ENCODE peak calls at places on chromosomes 3 and 15, in four cellular contexts. One of them, this sample, is unnamed.

GRCh38 chr3:176430244-176430893 is 766.9 kb downstream of the TBL1XR1 start:
- DNase-seq in heart left ventricle: no peak
- DNase-seq in RCC 7860: no peak
- DNase-seq in C1 segment of cervical spinal cord: no peak
- DNase-seq in this sample: peak

GRCh38 chr15:35871812-35872211 is 325.8 kb upstream of the DPH6 start:
- DNase-seq in heart left ventricle: no peak
- DNase-seq in RCC 7860: no peak
- DNase-seq in C1 segment of cervical spinal cord: no peak
- DNase-seq in this sample: no peak

GRCh38 chr15:68252925-68253534 is 23.5 kb upstream of the CLN6 start:
- DNase-seq in heart left ventricle: no peak
- DNase-seq in RCC 7860: peak
- DNase-seq in C1 segment of cervical spinal cord: no peak
- DNase-seq in this sample: peak

GRCh38 chr15:63610209-63610841 is 13.1 kb downstream of the FBXL22 start:
- DNase-seq in heart left ventricle: peak
- DNase-seq in RCC 7860: peak
- DNase-seq in C1 segment of cervical spinal cord: no peak
- DNase-seq in this sample: peak

GRCh38 chr3:4978259-4978965 is 825 bp upstream of the BHLHE40 start:
- DNase-seq in heart left ventricle: peak
- DNase-seq in RCC 7860: peak
- DNase-seq in C1 segment of cervical spinal cord: peak
- DNase-seq in this sample: peak

GRCh38 chr15:71807125-71807629 is 3.2 kb upstream of the NR2E3 start:
- DNase-seq in heart left ventricle: no peak
- DNase-seq in RCC 7860: peak
- DNase-seq in C1 segment of cervical spinal cord: no peak
- DNase-seq in this sample: no peak

GRCh38 chr3:49856181-49857005 is at the start of gene TRAIP:
- DNase-seq in heart left ventricle: peak
- DNase-seq in RCC 7860: peak
- DNase-seq in C1 segment of cervical spinal cord: peak
- DNase-seq in this sample: peak

GRCh38 chr15:100878601-100879000 is 1.0 kb upstream of the ALDH1A3 start:
- DNase-seq in heart left ventricle: no peak
- DNase-seq in RCC 7860: no peak
- DNase-seq in C1 segment of cervical spinal cord: no peak
- DNase-seq in this sample: no peak

GRCh38 chr3:39038165-39038564 is 13.6 kb downstream of the SCN11A start:
- DNase-seq in heart left ventricle: no peak
- DNase-seq in RCC 7860: peak
- DNase-seq in C1 segment of cervical spinal cord: no peak
- DNase-seq in this sample: peak

GRCh38 chr3:86787091-86787490 is 203.9 kb downstream of the VGLL3 start:
- DNase-seq in heart left ventricle: no peak
- DNase-seq in RCC 7860: peak
- DNase-seq in C1 segment of cervical spinal cord: no peak
- DNase-seq in this sample: peak

GRCh38 chr15:100020181-100020580 is 286.9 kb upstream of the LYSMD4 start:
- DNase-seq in heart left ventricle: no peak
- DNase-seq in RCC 7860: no peak
- DNase-seq in C1 segment of cervical spinal cord: no peak
- DNase-seq in this sample: no peak

GRCh38 chr3:175266478-175266877 is 407.3 kb downstream of the NAALADL2 start:
- DNase-seq in heart left ventricle: no peak
- DNase-seq in RCC 7860: no peak
- DNase-seq in C1 segment of cervical spinal cord: no peak
- DNase-seq in this sample: no peak

GRCh38 chr3:115982629-115983028 is 359.3 kb downstream of the GAP43 start:
- DNase-seq in heart left ventricle: no peak
- DNase-seq in RCC 7860: no peak
- DNase-seq in C1 segment of cervical spinal cord: no peak
- DNase-seq in this sample: no peak

GRCh38 chr3:124657138-124657537 is 73.1 kb upstream of the UMPS start:
- DNase-seq in heart left ventricle: no peak
- DNase-seq in RCC 7860: no peak
- DNase-seq in C1 segment of cervical spinal cord: no peak
- DNase-seq in this sample: no peak

GRCh38 chr3:182384182-182384581 is 409.1 kb upstream of the ATP11B start:
- DNase-seq in heart left ventricle: no peak
- DNase-seq in RCC 7860: no peak
- DNase-seq in C1 segment of cervical spinal cord: no peak
- DNase-seq in this sample: no peak

GRCh38 chr3:129934234-129935123 is 40.0 kb upstream of the TRH start:
- DNase-seq in heart left ventricle: peak
- DNase-seq in RCC 7860: no peak
- DNase-seq in C1 segment of cervical spinal cord: no peak
- DNase-seq in this sample: peak

This sample was measured in astrocyte of the cerebellum.